ENCODE peak calls at places on chromosomes 4 and X, in six cellular contexts. A is ovary; P is heart right ventricle; Z is transverse colon; M is CD8-positive, alpha-beta T cell; L is neural progenitor cell. C is an unnamed sample.

GRCh38 chrX:2492536-2493218 is 8.1 kb downstream of the DHRSX start:
- DNase-seq in L (no peak), P (no peak), Z (no peak), A (no peak), M (no peak), C (no peak)

GRCh38 chrX:109299091-109299490 is 182.8 kb downstream of the GUCY2F start:
- DNase-seq in A (no peak), L (peak), Z (no peak), P (no peak), M (no peak), C (no peak)

GRCh38 chrX:15343075-15343476 is 7.8 kb upstream of the PIGA start:
- DNase-seq in L (no peak), A (no peak), Z (no peak), M (no peak), P (no peak), C (no peak)

GRCh38 chr4:142129931-142130330 is 493.5 kb downstream of the IL15 start:
- DNase-seq in Z (no peak), P (no peak), L (no peak), M (no peak), A (no peak), C (no peak)

GRCh38 chr4:81457921-81458520 is 13.7 kb downstream of the RASGEF1B start:
- DNase-seq in P (no peak), A (no peak), Z (no peak), M (no peak), L (no peak), C (no peak)

GRCh38 chr4:30386266-30386895 is 333.8 kb upstream of the PCDH7 start:
- DNase-seq in Z (no peak), L (no peak), A (no peak), M (no peak), P (no peak), C (no peak)

GRCh38 chrX:63657821-63658220 is 127.2 kb downstream of the ARHGEF9 start:
- DNase-seq in M (no peak), L (no peak), Z (no peak), P (peak), A (no peak), C (no peak)

GRCh38 chr4:88411491-88412101 is 32.9 kb downstream of the HERC6 start:
- DNase-seq in A (no peak), Z (no peak), P (no peak), L (no peak), M (no peak), C (no peak)

GRCh38 chrX:14936561-14936960 is 63.3 kb downstream of the MOSPD2 start:
- DNase-seq in M (no peak), P (no peak), A (no peak), Z (no peak), L (no peak), C (no peak)

GRCh38 chr4:2785613-2786012 is 7.3 kb upstream of the SH3BP2 start:
- DNase-seq in P (no peak), L (no peak), A (no peak), Z (no peak), M (no peak), C (peak)

GRCh38 chr4:8820178-8821102 is 51.2 kb downstream of the HMX1 start:
- DNase-seq in A (no peak), M (no peak), P (no peak), Z (peak), L (peak), C (no peak)

GRCh38 chrX:113644426-113644825 is 803.8 kb upstream of the AMOT start:
- DNase-seq in L (no peak), M (no peak), P (no peak), A (no peak), Z (no peak), C (no peak)

GRCh38 chr4:107718351-107718965 is 1.6 kb downstream of the PAPSS1 start:
- DNase-seq in Z (no peak), A (no peak), L (no peak), P (no peak), M (no peak), C (no peak)

GRCh38 chr4:80266267-80266901 is at the start of gene FGF5:
- DNase-seq in A (no peak), M (no peak), L (peak), Z (peak), P (peak), C (no peak)

GRCh38 chr4:7547368-7548040 is 112.8 kb upstream of the PSAPL1 start:
- DNase-seq in L (no peak), M (no peak), A (no peak), Z (no peak), P (no peak), C (no peak)

GRCh38 chr4:153520871-153521329 is 54.7 kb downstream of the TMEM131L start:
- DNase-seq in L (no peak), P (no peak), Z (no peak), A (no peak), M (no peak), C (peak)

GRCh38 chr4:140568507-140569306 is at the start of gene UCP1:
- DNase-seq in A (peak), P (peak), Z (peak), M (no peak), L (peak), C (no peak)

GRCh38 chrX:110852180-110852579 is 56.6 kb upstream of the CHRDL1 start:
- DNase-seq in Z (no peak), P (no peak), A (no peak), M (no peak), L (peak), C (no peak)

GRCh38 chr4:66767442-66767841 is 777.9 kb downstream of the CENPC start:
- DNase-seq in P (no peak), A (no peak), Z (no peak), L (no peak), M (no peak), C (no peak)

GRCh38 chrX:102712967-102713677 is 874 bp downstream of the GPRASP2 start:
- DNase-seq in L (peak), M (no peak), A (peak), P (peak), Z (peak), C (no peak)

GRCh38 chr4:73752424-73752823 is 12.1 kb downstream of the CXCL8 start:
- DNase-seq in A (no peak), L (no peak), Z (no peak), P (no peak), M (no peak), C (no peak)

GRCh38 chr4:88985088-88985779 is 71.8 kb downstream of the FAM13A start:
- DNase-seq in L (no peak), M (no peak), Z (no peak), P (no peak), A (no peak), C (no peak)

GRCh38 chr4:110064295-110064694 is 134.1 kb downstream of the ELOVL6 start:
- DNase-seq in Z (no peak), M (no peak), L (no peak), A (no peak), P (no peak), C (no peak)

GRCh38 chr4:113908829-113909228 is 70.6 kb downstream of the ARSJ start:
- DNase-seq in M (no peak), L (no peak), P (no peak), A (no peak), Z (no peak), C (no peak)

GRCh38 chr4:104395219-104395618 is 99.5 kb downstream of the CXXC4 start:
- DNase-seq in P (no peak), Z (no peak), M (no peak), A (no peak), L (no peak), C (peak)

GRCh38 chr4:98646422-98646821 is 12.0 kb downstream of the TSPAN5 start:
- DNase-seq in A (no peak), P (no peak), Z (no peak), M (no peak), L (no peak), C (no peak)

GRCh38 chr4:78776729-78777555 is 792 bp downstream of the BMP2K start:
- DNase-seq in P (peak), A (peak), Z (peak), L (peak), M (peak), C (peak)

GRCh38 chr4:76562161-76562560 is 127.1 kb downstream of the SHROOM3 start:
- DNase-seq in Z (no peak), A (no peak), M (no peak), L (no peak), P (no peak), C (no peak)
- H3K27ac ChIP-seq in Z (peak), A (no peak), M (no peak), L (no peak), P (peak), C (no peak)

GRCh38 chrX:132614297-132614696 is 125.5 kb upstream of the MBNL3 start:
- DNase-seq in Z (no peak), M (no peak), P (no peak), L (peak), A (peak), C (peak)
- TF ChIP-seq CTCF in Z (no peak), M (no peak), P (peak), L (peak), A (no peak), C (peak)

DNA sequence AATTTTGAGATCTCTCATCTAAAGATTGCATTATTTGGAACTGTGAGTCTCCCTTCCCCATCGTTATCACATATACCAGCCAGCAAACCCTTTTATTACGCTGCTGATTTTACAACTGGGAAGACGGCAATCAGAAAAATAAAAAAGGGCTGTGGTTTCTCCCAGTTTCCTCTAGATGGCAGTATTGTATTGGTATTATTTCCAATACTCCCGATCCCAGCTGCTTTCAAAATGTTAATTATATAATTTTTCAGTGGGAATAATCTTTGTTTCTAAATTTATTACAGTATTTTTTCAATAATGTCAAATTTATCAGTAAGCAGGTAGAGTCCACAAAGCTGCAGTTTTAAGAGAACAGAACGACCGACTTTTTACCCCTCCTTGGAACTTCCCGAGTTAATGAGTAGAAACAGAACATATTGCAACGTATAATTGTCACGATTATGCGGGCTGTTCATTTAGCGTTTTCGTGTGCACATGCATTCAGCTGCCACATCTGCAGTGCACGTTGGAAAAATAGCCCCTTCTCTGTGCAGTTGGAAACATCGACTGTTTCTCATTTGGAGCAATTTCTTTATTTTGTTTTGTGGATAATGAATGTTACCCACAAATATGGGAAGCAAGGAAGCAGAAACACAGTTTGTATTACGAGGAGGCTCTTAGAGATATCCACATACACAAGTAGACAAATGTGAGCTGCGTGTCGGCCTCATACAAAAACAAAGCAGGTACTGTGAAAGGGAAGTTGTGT is 187.9 kb downstream of the STIM2 start:
- DNase-seq in A (no peak), Z (no peak), L (peak), M (no peak), P (no peak), C (no peak)
- H3K4me3 ChIP-seq in A (no peak), Z (no peak), L (no peak), M (no peak), P (no peak), C (no peak)

DNA sequence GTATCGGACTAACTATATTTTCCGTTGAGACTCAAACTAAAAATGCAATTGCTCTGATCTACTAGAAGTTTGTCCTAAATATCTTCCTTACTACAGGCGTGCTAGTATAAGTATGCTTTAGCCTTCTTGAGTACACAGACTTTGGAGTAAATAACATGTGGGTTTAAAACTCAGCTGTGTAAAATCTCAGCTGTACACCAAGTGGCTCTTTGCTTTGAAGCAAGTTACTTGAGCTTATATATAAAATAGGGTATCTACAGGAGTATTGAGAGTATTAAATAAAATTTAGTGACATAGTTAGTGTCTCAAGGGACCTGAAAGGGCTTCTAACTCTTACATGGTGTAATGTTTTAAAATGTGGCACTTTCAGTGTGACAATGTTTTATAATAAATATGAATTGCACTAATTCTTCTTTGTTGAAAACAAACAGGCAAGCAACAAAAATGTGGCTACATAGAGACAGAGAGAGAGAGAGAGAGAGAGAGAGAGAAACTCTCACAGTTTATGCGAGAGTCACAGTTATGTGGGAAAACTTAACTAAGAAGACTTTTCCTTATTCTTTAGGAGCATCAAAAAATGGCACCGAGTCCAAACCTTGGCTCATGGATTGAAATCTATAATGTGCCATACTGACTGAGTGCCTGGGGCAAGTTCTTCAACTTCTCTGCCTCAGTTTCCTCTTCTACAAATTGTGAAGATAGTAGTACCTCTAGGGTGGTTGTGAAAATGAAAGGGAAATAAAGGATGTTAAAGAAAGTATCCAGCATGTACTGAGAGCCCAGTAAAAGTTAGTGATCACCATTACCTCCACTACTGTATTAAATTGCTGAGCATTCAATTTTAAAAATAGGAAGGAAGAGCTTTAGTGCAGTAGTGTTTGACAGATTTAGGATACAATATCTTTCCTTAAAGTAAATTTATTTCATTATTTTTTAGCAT is 187.8 kb upstream of the ANK2 start:
- DNase-seq in Z (no peak), L (peak), A (no peak), P (no peak), M (no peak), C (no peak)
- H3K27ac ChIP-seq in Z (peak), L (peak), A (no peak), P (no peak), M (no peak), C (no peak)

GRCh38 chr4:99998062-99998880 is 48.2 kb upstream of the H2AZ1 start:
- DNase-seq in P (no peak), L (peak), M (no peak), A (no peak), Z (no peak), C (no peak)
- TF ChIP-seq CTCF in P (peak), L (peak), M (no peak), A (no peak), Z (no peak), C (peak)